ENCODE peak calls at places on chromosomes 11 and 22, in nine cellular contexts. One of them, this sample, is unnamed.

GRCh38 chr11:105823495-105824033 is 198.5 kb downstream of the MSANTD4 start:
- DNase-seq in nephron progenitor cell: no peak
- DNase-seq in activated CD4-positive, alpha-beta T cell treated with anti-CD3 and anti-CD28 coated beads, Interleukin-2, amount 10 ng/mL, durations not matched to agents 7 days and 5 days: no peak
- DNase-seq in retina: no peak
- DNase-seq in stimulated activated CD4-positive, alpha-beta T cell treated with anti-CD3 and anti-CD28 coated beads, Interleukin-15, amount 100 ng/mL, for 1 hour: no peak
- DNase-seq in AG08395: no peak
- DNase-seq in RPMI8226: no peak
- DNase-seq in activated effector memory CD4-positive, alpha-beta T cell treated with anti-CD3 and anti-CD28 coated beads, Interleukin-2, amount 50 U/mL, for 16 hours: no peak
- DNase-seq in NCI-H1436: no peak
- DNase-seq in this sample: no peak

GRCh38 chr22:24986816-24987215 is 34.3 kb downstream of the KIAA1671 start:
- DNase-seq in nephron progenitor cell: no peak
- DNase-seq in stimulated activated CD4-positive, alpha-beta T cell treated with anti-CD3 and anti-CD28 coated beads, Interleukin-15, amount 100 ng/mL, for 1 hour: no peak
- DNase-seq in RPMI8226: no peak
- DNase-seq in retina: no peak
- DNase-seq in activated CD4-positive, alpha-beta T cell treated with anti-CD3 and anti-CD28 coated beads, Interleukin-2, amount 10 ng/mL, durations not matched to agents 7 days and 5 days: peak
- DNase-seq in NCI-H1436: no peak
- DNase-seq in activated effector memory CD4-positive, alpha-beta T cell treated with anti-CD3 and anti-CD28 coated beads, Interleukin-2, amount 50 U/mL, for 16 hours: no peak
- DNase-seq in AG08395: no peak
- DNase-seq in this sample: no peak

GRCh38 chr11:12163181-12163841 is 52.9 kb downstream of the MICAL2 start:
- DNase-seq in activated effector memory CD4-positive, alpha-beta T cell treated with anti-CD3 and anti-CD28 coated beads, Interleukin-2, amount 50 U/mL, for 16 hours: no peak
- DNase-seq in nephron progenitor cell: no peak
- DNase-seq in NCI-H1436: no peak
- DNase-seq in AG08395: peak
- DNase-seq in activated CD4-positive, alpha-beta T cell treated with anti-CD3 and anti-CD28 coated beads, Interleukin-2, amount 10 ng/mL, durations not matched to agents 7 days and 5 days: no peak
- DNase-seq in RPMI8226: no peak
- DNase-seq in retina: no peak
- DNase-seq in stimulated activated CD4-positive, alpha-beta T cell treated with anti-CD3 and anti-CD28 coated beads, Interleukin-15, amount 100 ng/mL, for 1 hour: no peak
- DNase-seq in this sample: no peak

GRCh38 chr11:2699185-2699530 is 636 bp downstream of the KCNQ1OT1 start:
- DNase-seq in activated CD4-positive, alpha-beta T cell treated with anti-CD3 and anti-CD28 coated beads, Interleukin-2, amount 10 ng/mL, durations not matched to agents 7 days and 5 days: no peak
- DNase-seq in NCI-H1436: no peak
- DNase-seq in nephron progenitor cell: no peak
- DNase-seq in AG08395: no peak
- DNase-seq in retina: no peak
- DNase-seq in RPMI8226: no peak
- DNase-seq in stimulated activated CD4-positive, alpha-beta T cell treated with anti-CD3 and anti-CD28 coated beads, Interleukin-15, amount 100 ng/mL, for 1 hour: no peak
- DNase-seq in activated effector memory CD4-positive, alpha-beta T cell treated with anti-CD3 and anti-CD28 coated beads, Interleukin-2, amount 50 U/mL, for 16 hours: peak
- DNase-seq in this sample: no peak

GRCh38 chr11:44110231-44110679 is 14.8 kb downstream of the EXT2 start:
- DNase-seq in activated CD4-positive, alpha-beta T cell treated with anti-CD3 and anti-CD28 coated beads, Interleukin-2, amount 10 ng/mL, durations not matched to agents 7 days and 5 days: peak
- DNase-seq in NCI-H1436: peak
- DNase-seq in RPMI8226: peak
- DNase-seq in stimulated activated CD4-positive, alpha-beta T cell treated with anti-CD3 and anti-CD28 coated beads, Interleukin-15, amount 100 ng/mL, for 1 hour: peak
- DNase-seq in nephron progenitor cell: peak
- DNase-seq in retina: peak
- DNase-seq in AG08395: peak
- DNase-seq in activated effector memory CD4-positive, alpha-beta T cell treated with anti-CD3 and anti-CD28 coated beads, Interleukin-2, amount 50 U/mL, for 16 hours: peak
- DNase-seq in this sample: peak

GRCh38 chr11:33649944-33650343 is 50.7 kb downstream of the C11orf91 start:
- DNase-seq in activated effector memory CD4-positive, alpha-beta T cell treated with anti-CD3 and anti-CD28 coated beads, Interleukin-2, amount 50 U/mL, for 16 hours: no peak
- DNase-seq in NCI-H1436: no peak
- DNase-seq in RPMI8226: no peak
- DNase-seq in AG08395: no peak
- DNase-seq in nephron progenitor cell: no peak
- DNase-seq in retina: no peak
- DNase-seq in stimulated activated CD4-positive, alpha-beta T cell treated with anti-CD3 and anti-CD28 coated beads, Interleukin-15, amount 100 ng/mL, for 1 hour: no peak
- DNase-seq in activated CD4-positive, alpha-beta T cell treated with anti-CD3 and anti-CD28 coated beads, Interleukin-2, amount 10 ng/mL, durations not matched to agents 7 days and 5 days: no peak
- DNase-seq in this sample: no peak

GRCh38 chr11:12150831-12151382 is 40.5 kb downstream of the MICAL2 start:
- DNase-seq in stimulated activated CD4-positive, alpha-beta T cell treated with anti-CD3 and anti-CD28 coated beads, Interleukin-15, amount 100 ng/mL, for 1 hour: no peak
- DNase-seq in retina: no peak
- DNase-seq in nephron progenitor cell: no peak
- DNase-seq in activated CD4-positive, alpha-beta T cell treated with anti-CD3 and anti-CD28 coated beads, Interleukin-2, amount 10 ng/mL, durations not matched to agents 7 days and 5 days: no peak
- DNase-seq in activated effector memory CD4-positive, alpha-beta T cell treated with anti-CD3 and anti-CD28 coated beads, Interleukin-2, amount 50 U/mL, for 16 hours: peak
- DNase-seq in AG08395: no peak
- DNase-seq in RPMI8226: no peak
- DNase-seq in NCI-H1436: no peak
- DNase-seq in this sample: no peak

GRCh38 chr22:25383892-25384291 is 164.5 kb downstream of the CRYBB2 start:
- DNase-seq in stimulated activated CD4-positive, alpha-beta T cell treated with anti-CD3 and anti-CD28 coated beads, Interleukin-15, amount 100 ng/mL, for 1 hour: no peak
- DNase-seq in NCI-H1436: no peak
- DNase-seq in activated CD4-positive, alpha-beta T cell treated with anti-CD3 and anti-CD28 coated beads, Interleukin-2, amount 10 ng/mL, durations not matched to agents 7 days and 5 days: no peak
- DNase-seq in nephron progenitor cell: peak
- DNase-seq in activated effector memory CD4-positive, alpha-beta T cell treated with anti-CD3 and anti-CD28 coated beads, Interleukin-2, amount 50 U/mL, for 16 hours: no peak
- DNase-seq in AG08395: no peak
- DNase-seq in retina: no peak
- DNase-seq in RPMI8226: no peak
- DNase-seq in this sample: no peak

GRCh38 chr11:82718307-82718706 is 15.4 kb downstream of the FAM181B start:
- DNase-seq in nephron progenitor cell: peak
- DNase-seq in retina: peak
- DNase-seq in NCI-H1436: peak
- DNase-seq in activated effector memory CD4-positive, alpha-beta T cell treated with anti-CD3 and anti-CD28 coated beads, Interleukin-2, amount 50 U/mL, for 16 hours: no peak
- DNase-seq in AG08395: peak
- DNase-seq in stimulated activated CD4-positive, alpha-beta T cell treated with anti-CD3 and anti-CD28 coated beads, Interleukin-15, amount 100 ng/mL, for 1 hour: no peak
- DNase-seq in RPMI8226: peak
- DNase-seq in activated CD4-positive, alpha-beta T cell treated with anti-CD3 and anti-CD28 coated beads, Interleukin-2, amount 10 ng/mL, durations not matched to agents 7 days and 5 days: peak
- DNase-seq in this sample: no peak

GRCh38 chr11:44381261-44381660 is 71.3 kb upstream of the ALX4 start:
- DNase-seq in activated effector memory CD4-positive, alpha-beta T cell treated with anti-CD3 and anti-CD28 coated beads, Interleukin-2, amount 50 U/mL, for 16 hours: no peak
- DNase-seq in nephron progenitor cell: no peak
- DNase-seq in RPMI8226: no peak
- DNase-seq in NCI-H1436: no peak
- DNase-seq in activated CD4-positive, alpha-beta T cell treated with anti-CD3 and anti-CD28 coated beads, Interleukin-2, amount 10 ng/mL, durations not matched to agents 7 days and 5 days: no peak
- DNase-seq in retina: no peak
- DNase-seq in AG08395: no peak
- DNase-seq in stimulated activated CD4-positive, alpha-beta T cell treated with anti-CD3 and anti-CD28 coated beads, Interleukin-15, amount 100 ng/mL, for 1 hour: no peak
- DNase-seq in this sample: no peak

GRCh38 chr11:64356498-64357411 is 2.2 kb upstream of the RPS6KA4 start:
- DNase-seq in stimulated activated CD4-positive, alpha-beta T cell treated with anti-CD3 and anti-CD28 coated beads, Interleukin-15, amount 100 ng/mL, for 1 hour: no peak
- DNase-seq in AG08395: peak
- DNase-seq in RPMI8226: peak
- DNase-seq in activated CD4-positive, alpha-beta T cell treated with anti-CD3 and anti-CD28 coated beads, Interleukin-2, amount 10 ng/mL, durations not matched to agents 7 days and 5 days: peak
- DNase-seq in activated effector memory CD4-positive, alpha-beta T cell treated with anti-CD3 and anti-CD28 coated beads, Interleukin-2, amount 50 U/mL, for 16 hours: no peak
- DNase-seq in retina: no peak
- DNase-seq in nephron progenitor cell: peak
- DNase-seq in NCI-H1436: peak
- DNase-seq in this sample: no peak

GRCh38 chr11:18225906-18226305 is 10.7 kb downstream of the SAA4 start:
- DNase-seq in NCI-H1436: no peak
- DNase-seq in activated effector memory CD4-positive, alpha-beta T cell treated with anti-CD3 and anti-CD28 coated beads, Interleukin-2, amount 50 U/mL, for 16 hours: no peak
- DNase-seq in nephron progenitor cell: no peak
- DNase-seq in retina: no peak
- DNase-seq in stimulated activated CD4-positive, alpha-beta T cell treated with anti-CD3 and anti-CD28 coated beads, Interleukin-15, amount 100 ng/mL, for 1 hour: no peak
- DNase-seq in activated CD4-positive, alpha-beta T cell treated with anti-CD3 and anti-CD28 coated beads, Interleukin-2, amount 10 ng/mL, durations not matched to agents 7 days and 5 days: no peak
- DNase-seq in RPMI8226: no peak
- DNase-seq in AG08395: no peak
- DNase-seq in this sample: no peak

GRCh38 chr11:90219438-90219837 is 3.4 kb downstream of the CHORDC1 start:
- DNase-seq in activated CD4-positive, alpha-beta T cell treated with anti-CD3 and anti-CD28 coated beads, Interleukin-2, amount 10 ng/mL, durations not matched to agents 7 days and 5 days: no peak
- DNase-seq in NCI-H1436: no peak
- DNase-seq in RPMI8226: no peak
- DNase-seq in activated effector memory CD4-positive, alpha-beta T cell treated with anti-CD3 and anti-CD28 coated beads, Interleukin-2, amount 50 U/mL, for 16 hours: no peak
- DNase-seq in retina: no peak
- DNase-seq in stimulated activated CD4-positive, alpha-beta T cell treated with anti-CD3 and anti-CD28 coated beads, Interleukin-15, amount 100 ng/mL, for 1 hour: no peak
- DNase-seq in AG08395: no peak
- DNase-seq in nephron progenitor cell: no peak
- DNase-seq in this sample: no peak

GRCh38 chr11:44258190-44258489 is 51.8 kb downstream of the ALX4 start:
- DNase-seq in activated CD4-positive, alpha-beta T cell treated with anti-CD3 and anti-CD28 coated beads, Interleukin-2, amount 10 ng/mL, durations not matched to agents 7 days and 5 days: no peak
- DNase-seq in NCI-H1436: no peak
- DNase-seq in retina: no peak
- DNase-seq in RPMI8226: no peak
- DNase-seq in stimulated activated CD4-positive, alpha-beta T cell treated with anti-CD3 and anti-CD28 coated beads, Interleukin-15, amount 100 ng/mL, for 1 hour: no peak
- DNase-seq in nephron progenitor cell: no peak
- DNase-seq in activated effector memory CD4-positive, alpha-beta T cell treated with anti-CD3 and anti-CD28 coated beads, Interleukin-2, amount 50 U/mL, for 16 hours: no peak
- DNase-seq in AG08395: peak
- DNase-seq in this sample: no peak

GRCh38 chr11:19398273-19398672 is 157.5 kb upstream of the E2F8 start:
- DNase-seq in activated effector memory CD4-positive, alpha-beta T cell treated with anti-CD3 and anti-CD28 coated beads, Interleukin-2, amount 50 U/mL, for 16 hours: no peak
- DNase-seq in stimulated activated CD4-positive, alpha-beta T cell treated with anti-CD3 and anti-CD28 coated beads, Interleukin-15, amount 100 ng/mL, for 1 hour: no peak
- DNase-seq in NCI-H1436: no peak
- DNase-seq in nephron progenitor cell: no peak
- DNase-seq in retina: no peak
- DNase-seq in activated CD4-positive, alpha-beta T cell treated with anti-CD3 and anti-CD28 coated beads, Interleukin-2, amount 10 ng/mL, durations not matched to agents 7 days and 5 days: no peak
- DNase-seq in AG08395: no peak
- DNase-seq in RPMI8226: no peak
- DNase-seq in this sample: no peak

GRCh38 chr22:23695141-23695540 is 4.3 kb downstream of the RGL4 start:
- DNase-seq in RPMI8226: no peak
- DNase-seq in nephron progenitor cell: no peak
- DNase-seq in activated CD4-positive, alpha-beta T cell treated with anti-CD3 and anti-CD28 coated beads, Interleukin-2, amount 10 ng/mL, durations not matched to agents 7 days and 5 days: no peak
- DNase-seq in NCI-H1436: no peak
- DNase-seq in AG08395: no peak
- DNase-seq in retina: no peak
- DNase-seq in activated effector memory CD4-positive, alpha-beta T cell treated with anti-CD3 and anti-CD28 coated beads, Interleukin-2, amount 50 U/mL, for 16 hours: peak
- DNase-seq in stimulated activated CD4-positive, alpha-beta T cell treated with anti-CD3 and anti-CD28 coated beads, Interleukin-15, amount 100 ng/mL, for 1 hour: no peak
- DNase-seq in this sample: no peak

GRCh38 chr11:110173775-110174644 is 80.8 kb downstream of the ZC3H12C start:
- DNase-seq in RPMI8226: peak
- DNase-seq in retina: peak
- DNase-seq in NCI-H1436: peak
- DNase-seq in AG08395: peak
- DNase-seq in activated CD4-positive, alpha-beta T cell treated with anti-CD3 and anti-CD28 coated beads, Interleukin-2, amount 10 ng/mL, durations not matched to agents 7 days and 5 days: peak
- DNase-seq in nephron progenitor cell: peak
- DNase-seq in stimulated activated CD4-positive, alpha-beta T cell treated with anti-CD3 and anti-CD28 coated beads, Interleukin-15, amount 100 ng/mL, for 1 hour: peak
- DNase-seq in activated effector memory CD4-positive, alpha-beta T cell treated with anti-CD3 and anti-CD28 coated beads, Interleukin-2, amount 50 U/mL, for 16 hours: peak
- DNase-seq in this sample: peak

GRCh38 chr11:18192988-18193387 is 20.4 kb downstream of the MRGPRX4 start:
- DNase-seq in AG08395: no peak
- DNase-seq in activated CD4-positive, alpha-beta T cell treated with anti-CD3 and anti-CD28 coated beads, Interleukin-2, amount 10 ng/mL, durations not matched to agents 7 days and 5 days: no peak
- DNase-seq in stimulated activated CD4-positive, alpha-beta T cell treated with anti-CD3 and anti-CD28 coated beads, Interleukin-15, amount 100 ng/mL, for 1 hour: no peak
- DNase-seq in NCI-H1436: no peak
- DNase-seq in nephron progenitor cell: no peak
- DNase-seq in RPMI8226: peak
- DNase-seq in activated effector memory CD4-positive, alpha-beta T cell treated with anti-CD3 and anti-CD28 coated beads, Interleukin-2, amount 50 U/mL, for 16 hours: no peak
- DNase-seq in retina: no peak
- DNase-seq in this sample: no peak

GRCh38 chr11:27795955-27796861 is 96.0 kb upstream of the BDNF start:
- DNase-seq in activated CD4-positive, alpha-beta T cell treated with anti-CD3 and anti-CD28 coated beads, Interleukin-2, amount 10 ng/mL, durations not matched to agents 7 days and 5 days: no peak
- DNase-seq in RPMI8226: no peak
- DNase-seq in stimulated activated CD4-positive, alpha-beta T cell treated with anti-CD3 and anti-CD28 coated beads, Interleukin-15, amount 100 ng/mL, for 1 hour: no peak
- DNase-seq in AG08395: no peak
- DNase-seq in activated effector memory CD4-positive, alpha-beta T cell treated with anti-CD3 and anti-CD28 coated beads, Interleukin-2, amount 50 U/mL, for 16 hours: no peak
- DNase-seq in nephron progenitor cell: peak
- DNase-seq in retina: no peak
- DNase-seq in NCI-H1436: peak
- DNase-seq in this sample: no peak

GRCh38 chr11:67558084-67558772 is 25.4 kb upstream of the GSTP1 start:
- DNase-seq in retina: no peak
- DNase-seq in activated CD4-positive, alpha-beta T cell treated with anti-CD3 and anti-CD28 coated beads, Interleukin-2, amount 10 ng/mL, durations not matched to agents 7 days and 5 days: no peak
- DNase-seq in AG08395: no peak
- DNase-seq in nephron progenitor cell: no peak
- DNase-seq in stimulated activated CD4-positive, alpha-beta T cell treated with anti-CD3 and anti-CD28 coated beads, Interleukin-15, amount 100 ng/mL, for 1 hour: no peak
- DNase-seq in activated effector memory CD4-positive, alpha-beta T cell treated with anti-CD3 and anti-CD28 coated beads, Interleukin-2, amount 50 U/mL, for 16 hours: no peak
- DNase-seq in NCI-H1436: no peak
- DNase-seq in RPMI8226: no peak
- DNase-seq in this sample: no peak

GRCh38 chr22:40423882-40424640 is 53.7 kb downstream of the SGSM3 start:
- DNase-seq in NCI-H1436: no peak
- DNase-seq in RPMI8226: no peak
- DNase-seq in activated CD4-positive, alpha-beta T cell treated with anti-CD3 and anti-CD28 coated beads, Interleukin-2, amount 10 ng/mL, durations not matched to agents 7 days and 5 days: no peak
- DNase-seq in AG08395: no peak
- DNase-seq in stimulated activated CD4-positive, alpha-beta T cell treated with anti-CD3 and anti-CD28 coated beads, Interleukin-15, amount 100 ng/mL, for 1 hour: no peak
- DNase-seq in retina: no peak
- DNase-seq in activated effector memory CD4-positive, alpha-beta T cell treated with anti-CD3 and anti-CD28 coated beads, Interleukin-2, amount 50 U/mL, for 16 hours: no peak
- DNase-seq in nephron progenitor cell: no peak
- DNase-seq in this sample: no peak

GRCh38 chr11:2794419-2794795 is 91.2 kb downstream of the CDKN1C start:
- DNase-seq in nephron progenitor cell: no peak
- DNase-seq in activated effector memory CD4-positive, alpha-beta T cell treated with anti-CD3 and anti-CD28 coated beads, Interleukin-2, amount 50 U/mL, for 16 hours: peak
- DNase-seq in AG08395: no peak
- DNase-seq in RPMI8226: no peak
- DNase-seq in activated CD4-positive, alpha-beta T cell treated with anti-CD3 and anti-CD28 coated beads, Interleukin-2, amount 10 ng/mL, durations not matched to agents 7 days and 5 days: no peak
- DNase-seq in NCI-H1436: no peak
- DNase-seq in retina: no peak
- DNase-seq in stimulated activated CD4-positive, alpha-beta T cell treated with anti-CD3 and anti-CD28 coated beads, Interleukin-15, amount 100 ng/mL, for 1 hour: no peak
- DNase-seq in this sample: no peak

GRCh38 chr11:75867778-75868374 is 52.9 kb downstream of the UVRAG start:
- DNase-seq in activated CD4-positive, alpha-beta T cell treated with anti-CD3 and anti-CD28 coated beads, Interleukin-2, amount 10 ng/mL, durations not matched to agents 7 days and 5 days: peak
- DNase-seq in nephron progenitor cell: peak
- DNase-seq in AG08395: peak
- DNase-seq in retina: peak
- DNase-seq in stimulated activated CD4-positive, alpha-beta T cell treated with anti-CD3 and anti-CD28 coated beads, Interleukin-15, amount 100 ng/mL, for 1 hour: no peak
- DNase-seq in RPMI8226: peak
- DNase-seq in NCI-H1436: peak
- DNase-seq in activated effector memory CD4-positive, alpha-beta T cell treated with anti-CD3 and anti-CD28 coated beads, Interleukin-2, amount 50 U/mL, for 16 hours: peak
- DNase-seq in this sample: no peak

This sample was measured in activated T-helper 1 cell treated with anti-CD3 and anti-CD28 coated beads, Interleukin-2, amount 50 U/mL, for 16 hours.